ENCODE peak calls at places on chromosome 11, in ten cellular contexts. E is Peyer's patch, W is IMR-90, K is HCT116, Z is sigmoid colon, N is testis, S is GM12891, D is H54, X is body of pancreas, F is right lobe of liver. B is an unnamed sample.
A peak's percentile ranks its signal among the peaks of the same experiment; 100 is the strongest.

GRCh38 chr11:6022954-6023353 is 7.6 kb downstream of the OR56A1 start:
- DNase-seq in N (peak; percentile 29), S (no peak), E (no peak), D (no peak), K (peak; percentile 33), Z (no peak), W (peak; percentile 43), X (no peak), F (no peak), B (no peak)

GRCh38 chr11:20015101-20015500 is 145.2 kb downstream of the DBX1 start:
- DNase-seq in S (no peak), K (no peak), Z (no peak), X (no peak), F (no peak), W (no peak), D (no peak), E (no peak), N (no peak), B (no peak)

GRCh38 chr11:93249437-93250210 is 51.8 kb upstream of the SLC36A4 start:
- DNase-seq in E (no peak), F (no peak), K (no peak), S (no peak), Z (no peak), N (no peak), X (no peak), D (no peak), W (no peak), B (no peak)

GRCh38 chr11:67238894-67239794 is 27.1 kb upstream of the GRK2 start:
- DNase-seq in N (no peak), D (no peak), X (no peak), K (no peak), W (peak; percentile 26), Z (no peak), S (no peak), E (no peak), F (no peak), B (no peak)

GRCh38 chr11:118634435-118635236 is 27.2 kb downstream of the PHLDB1 start:
- DNase-seq in K (no peak), E (peak; percentile 87), F (peak; percentile 86), S (no peak), Z (peak; percentile 94), D (no peak), W (peak; percentile 55), X (peak; percentile 91), N (peak; percentile 88), B (no peak)

GRCh38 chr11:128924109-128924508 is 18.6 kb downstream of the TP53AIP1 start:
- DNase-seq in D (no peak), E (no peak), S (no peak), W (no peak), N (no peak), Z (no peak), X (no peak), K (no peak), F (no peak), B (no peak)

GRCh38 chr11:67416416-67417335 is 1.2 kb downstream of the CARNS1 start:
- DNase-seq in K (no peak), E (no peak), S (no peak), N (no peak), F (no peak), W (no peak), D (no peak), X (peak; percentile 71), Z (no peak), B (no peak)

GRCh38 chr11:119671048-119671447 is 58.0 kb downstream of the NECTIN1 start:
- DNase-seq in S (no peak), W (peak; percentile 88), E (peak; percentile 70), K (no peak), D (no peak), F (peak; percentile 61), N (peak; percentile 89), Z (peak; percentile 93), X (peak; percentile 69), B (no peak)

DNA sequence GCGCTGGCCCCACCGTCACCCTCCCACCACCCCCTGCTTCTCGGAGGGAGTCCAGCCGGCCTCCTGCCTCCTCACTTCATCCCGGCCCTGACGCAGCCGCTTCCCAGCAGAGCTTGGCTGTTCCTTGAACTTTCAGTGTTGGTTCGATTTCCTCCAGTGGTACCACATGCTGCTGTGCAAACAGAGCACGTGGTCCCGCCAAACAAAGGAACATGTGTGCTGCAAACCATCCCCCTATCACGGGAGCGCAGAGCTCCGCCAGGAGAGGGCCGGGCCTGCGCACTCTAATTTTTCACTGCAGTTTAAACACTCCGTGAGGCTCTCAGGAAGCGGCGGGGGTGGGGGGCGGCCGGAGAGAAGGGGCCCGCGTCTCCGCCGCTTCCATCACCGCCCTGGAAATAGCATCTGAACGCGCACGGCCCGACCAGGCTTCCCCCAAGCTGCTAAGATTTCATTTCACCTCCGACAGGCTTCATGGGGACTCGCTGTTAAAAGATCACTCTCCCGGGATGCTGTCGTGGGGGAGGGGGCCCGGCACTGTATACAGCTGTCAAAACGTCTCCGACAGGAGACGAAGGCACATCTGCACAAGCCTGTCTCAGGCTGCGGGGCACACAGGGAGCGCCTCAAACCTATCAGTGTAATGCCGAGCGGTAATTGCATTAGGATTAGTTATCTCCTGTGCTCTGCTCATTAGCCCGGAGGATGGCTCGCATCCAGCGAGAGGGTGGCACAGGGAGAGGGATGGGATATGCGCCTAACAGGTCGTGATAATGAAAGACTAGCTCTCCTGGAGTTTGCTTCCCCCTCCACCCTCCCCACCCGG is 269.9 kb upstream of the SORL1-AS1 start:
- DNase-seq in X (peak; percentile 80), E (peak; percentile 58), W (peak; percentile 89), N (peak; percentile 95), F (peak; percentile 55), D (peak; percentile 28), Z (peak; percentile 97), S (no peak), K (no peak), B (no peak)
- TF ChIP-seq POLR2A in X (peak; percentile 85), E (no peak), W (no peak), N (peak; percentile 22), F (peak; percentile 27), D (no peak), Z (peak; percentile 85), S (no peak), K (no peak), B (no peak)

DNA sequence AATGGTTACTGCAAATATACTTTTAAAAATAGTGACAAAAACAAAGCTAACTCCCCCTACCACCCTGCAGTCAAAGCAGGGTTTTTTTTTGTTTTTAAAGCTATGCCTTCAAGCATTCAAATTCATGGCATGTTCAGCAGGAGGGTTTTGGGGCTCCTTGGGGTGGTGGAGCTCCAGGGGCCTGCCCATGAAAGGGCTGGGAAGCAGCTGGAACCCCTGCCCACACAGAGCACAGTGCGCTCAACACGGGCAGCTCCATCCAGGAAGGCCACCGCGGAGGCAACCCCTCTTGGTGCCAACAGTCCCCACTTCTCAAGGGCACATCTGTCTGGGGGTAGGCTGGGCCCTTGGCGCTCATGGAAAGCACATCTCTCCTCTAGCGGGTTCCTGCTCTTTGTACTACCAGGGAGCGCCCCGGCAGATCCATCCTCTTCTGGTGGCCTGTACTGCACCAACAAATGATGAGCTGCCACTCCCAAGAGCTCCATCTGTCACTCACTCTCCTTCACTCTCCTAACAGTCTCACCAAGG is 16.6 kb upstream of the PHLDA2 start:
- DNase-seq in X (no peak), N (no peak), E (no peak), S (no peak), D (no peak), W (no peak), K (no peak), Z (no peak), F (no peak), B (no peak)
- TF ChIP-seq POLR2A in X (no peak), N (no peak), E (no peak), S (no peak), D (no peak), W (no peak), K (no peak), Z (no peak), F (no peak), B (no peak)

DNA sequence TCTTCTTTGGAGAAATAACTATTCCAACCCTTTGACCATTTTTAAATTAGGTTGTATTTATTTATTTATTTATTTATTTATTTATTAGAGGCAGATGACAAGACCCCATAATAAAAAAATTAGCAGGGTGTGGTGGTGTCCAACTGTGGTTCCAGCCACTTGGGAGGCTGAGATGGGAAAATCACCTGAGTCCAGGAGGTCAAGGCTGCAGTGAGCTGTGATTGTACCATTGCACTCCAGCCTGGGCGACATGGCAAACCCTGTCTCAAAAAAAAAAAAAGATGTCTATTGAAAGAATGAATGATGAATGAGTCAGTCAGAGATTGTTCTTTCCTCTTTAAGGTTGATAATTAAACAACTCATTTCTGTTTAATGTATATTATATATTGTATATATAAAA is 129.6 kb downstream of the WNT11 start:
- DNase-seq in D (no peak), E (peak; percentile 66), S (no peak), Z (no peak), X (no peak), N (no peak), F (no peak), K (no peak), W (no peak), B (no peak)
- TF ChIP-seq POLR2A in D (no peak), E (no peak), S (no peak), Z (no peak), X (no peak), N (no peak), F (no peak), K (no peak), W (no peak), B (no peak)

GRCh38 chr11:72774499-72774898 is 19.3 kb downstream of the STARD10 start:
- DNase-seq in S (no peak), W (no peak), E (no peak), F (peak; percentile 56), X (no peak), D (no peak), N (no peak), Z (no peak), K (no peak), B (no peak)

GRCh38 chr11:72775288-72776110 is 18.3 kb downstream of the STARD10 start:
- DNase-seq in D (no peak), X (no peak), K (no peak), S (no peak), W (no peak), E (no peak), F (peak; percentile 47), Z (no peak), N (no peak), B (no peak)

GRCh38 chr11:72777755-72778278 is 16.0 kb downstream of the STARD10 start:
- DNase-seq in X (peak; percentile 93), K (no peak), N (no peak), E (peak; percentile 64), F (peak; percentile 97), S (no peak), Z (no peak), D (no peak), W (no peak), B (no peak)

GRCh38 chr11:72776844-72777754 is 16.7 kb downstream of the STARD10 start:
- DNase-seq in E (no peak), D (no peak), Z (no peak), F (peak; percentile 93), X (peak; percentile 86), W (no peak), K (no peak), S (no peak), N (no peak), B (no peak)

DNA sequence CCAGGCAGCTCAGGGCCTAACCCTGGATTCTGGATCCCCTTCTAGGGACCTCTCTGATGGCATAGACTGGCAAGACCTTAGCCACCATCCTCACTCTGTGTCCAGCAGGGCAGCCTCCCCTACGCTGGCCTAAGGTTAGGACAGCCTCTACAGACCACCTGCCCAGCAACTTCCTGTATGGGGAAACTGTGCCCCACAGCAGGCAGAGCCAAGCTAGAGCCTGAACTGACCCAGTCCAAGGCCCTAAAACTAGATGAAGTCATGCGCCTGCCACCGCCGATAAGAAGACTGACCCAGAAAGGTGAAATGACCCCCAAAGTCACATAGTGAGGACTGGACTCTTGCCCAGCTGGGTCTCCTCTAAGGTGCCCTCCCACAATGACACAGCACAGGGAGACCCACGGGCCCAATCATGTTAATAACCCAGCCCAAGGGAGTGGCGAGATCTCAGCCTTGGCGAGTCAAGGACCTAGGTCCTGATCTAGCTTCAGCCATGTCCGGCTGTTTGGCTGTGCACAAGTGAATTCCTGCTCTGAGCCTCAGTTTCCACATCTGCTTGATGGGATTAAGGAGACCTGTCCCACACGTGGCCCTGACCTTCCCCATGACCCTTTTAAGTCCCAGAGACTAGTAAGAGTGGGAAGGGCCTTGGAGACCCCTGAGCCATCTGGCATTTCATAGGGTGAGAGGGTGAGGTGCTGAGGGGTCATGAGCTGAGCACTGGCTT is 17.6 kb downstream of the STARD10 start:
- DNase-seq in N (no peak), X (no peak), S (no peak), W (no peak), D (no peak), E (no peak), K (no peak), F (peak; percentile 50), Z (no peak), B (no peak)
- TF ChIP-seq POLR2A in N (no peak), X (no peak), S (no peak), W (no peak), D (no peak), E (no peak), K (no peak), F (no peak), Z (no peak), B (no peak)

B was measured in GM12892.